ENCODE peak calls at places on chromosomes 12 and 14, in five cellular contexts. M is dorsolateral prefrontal cortex; D is GM12865; V is CD4-positive, alpha-beta T cell; U is astrocyte of the spinal cord. F is an unnamed sample.
A peak's percentile ranks its signal among the peaks of the same experiment; 100 is the strongest.

GRCh38 chr12:6346235-6346832 is 4.5 kb upstream of the TNFRSF1A start:
- DNase-seq in M (no peak), D (no peak), V (no peak), U (no peak), F (no peak)

GRCh38 chr12:132497514-132498405 is 7.8 kb downstream of the FBRSL1 start:
- DNase-seq in M (no peak), D (no peak), V (no peak), U (no peak), F (no peak)

GRCh38 chr12:53048780-53049401 is 974 bp upstream of the TNS2 start:
- DNase-seq in M (no peak), D (no peak), V (no peak), U (peak; percentile 74), F (no peak)

GRCh38 chr14:29321646-29322045 is 555.1 kb downstream of the FOXG1 start:
- DNase-seq in M (no peak), D (no peak), V (no peak), U (peak; percentile 72), F (no peak)

GRCh38 chr12:104275689-104276088 is 27.9 kb upstream of the EID3 start:
- DNase-seq in M (no peak), D (no peak), V (no peak), U (no peak), F (no peak)

GRCh38 chr14:88521818-88522217 is 33.0 kb downstream of the PTPN21 start:
- DNase-seq in M (no peak), D (no peak), V (no peak), U (no peak), F (no peak)

GRCh38 chr12:116559330-116560080 is at the start of gene MAP1LC3B2:
- DNase-seq in M (peak; percentile 53), D (peak; percentile 98), V (peak; percentile 59), U (peak; percentile 84), F (no peak)

GRCh38 chr12:3097186-3097804 is 20.1 kb downstream of the TSPAN9 start:
- DNase-seq in M (no peak), D (peak; percentile 16), V (no peak), U (no peak), F (no peak)

GRCh38 chr12:121750507-121750955 is 38.0 kb downstream of the TMEM120B start:
- DNase-seq in M (no peak), D (no peak), V (no peak), U (no peak), F (no peak)

GRCh38 chr14:58771016-58771415 is 133.3 kb downstream of the DACT1 start:
- DNase-seq in M (no peak), D (no peak), V (no peak), U (no peak), F (no peak)

GRCh38 chr12:65306229-65306602 is 27.7 kb downstream of the MSRB3 start:
- DNase-seq in M (no peak), D (no peak), V (no peak), U (no peak), F (no peak)

GRCh38 chr12:64678835-64679234 is 68.5 kb downstream of the RASSF3 start:
- DNase-seq in M (no peak), D (no peak), V (no peak), U (no peak), F (no peak)

GRCh38 chr12:113403435-113404415 is at the start of gene SDS:
- DNase-seq in M (peak; percentile 42), D (no peak), V (no peak), U (peak; percentile 28), F (no peak)

GRCh38 chr14:58633831-58634230 is 3.9 kb upstream of the DACT1 start:
- DNase-seq in M (no peak), D (no peak), V (no peak), U (peak; percentile 29), F (no peak)

GRCh38 chr12:60123443-60124000 is 527.7 kb downstream of the SLC16A7 start:
- DNase-seq in M (no peak), D (no peak), V (no peak), U (no peak), F (no peak)

GRCh38 chr12:10941916-10942607 is 3.0 kb upstream of the TAS2R14 start:
- DNase-seq in M (no peak), D (no peak), V (no peak), U (no peak), F (no peak)

GRCh38 chr14:32998433-32998832 is 59.8 kb downstream of the NPAS3 start:
- DNase-seq in M (no peak), D (no peak), V (no peak), U (peak; percentile 19), F (no peak)

GRCh38 chr12:92055877-92056276 is 89.8 kb downstream of the BTG1 start:
- DNase-seq in M (no peak), D (no peak), V (peak; percentile 46), U (no peak), F (no peak)